ENCODE peak calls at places on chromosomes 16 and 17, in four cellular contexts. One of them, this sample, is unnamed.

GRCh38 chr16:57764341-57765159 is 29.0 kb downstream of the KATNB1 start:
- DNase-seq in stimulated activated CD4-positive, alpha-beta T cell treated with anti-CD3 and anti-CD28 coated beads, Interleukin-15, amount 100 ng/mL, for 1 hour: no peak
- DNase-seq in RCC 7860: peak
- DNase-seq in stimulated activated CD8-positive, alpha-beta memory T cell treated with anti-CD3 and anti-CD28 coated beads, Interleukin-7, amount 100 ng/mL, for 4 hours: no peak
- DNase-seq in this sample: no peak

GRCh38 chr16:3874794-3875692 is 5.5 kb downstream of the CREBBP start:
- DNase-seq in RCC 7860: no peak
- DNase-seq in stimulated activated CD8-positive, alpha-beta memory T cell treated with anti-CD3 and anti-CD28 coated beads, Interleukin-7, amount 100 ng/mL, for 4 hours: no peak
- DNase-seq in stimulated activated CD4-positive, alpha-beta T cell treated with anti-CD3 and anti-CD28 coated beads, Interleukin-15, amount 100 ng/mL, for 1 hour: no peak
- DNase-seq in this sample: no peak

GRCh38 chr17:68148936-68149335 is 98.9 kb upstream of the AMZ2 start:
- DNase-seq in stimulated activated CD4-positive, alpha-beta T cell treated with anti-CD3 and anti-CD28 coated beads, Interleukin-15, amount 100 ng/mL, for 1 hour: no peak
- DNase-seq in RCC 7860: no peak
- DNase-seq in stimulated activated CD8-positive, alpha-beta memory T cell treated with anti-CD3 and anti-CD28 coated beads, Interleukin-7, amount 100 ng/mL, for 4 hours: no peak
- DNase-seq in this sample: no peak

GRCh38 chr16:4667203-4667983 is 26.0 kb upstream of the NUDT16L1 start:
- DNase-seq in RCC 7860: no peak
- DNase-seq in stimulated activated CD8-positive, alpha-beta memory T cell treated with anti-CD3 and anti-CD28 coated beads, Interleukin-7, amount 100 ng/mL, for 4 hours: no peak
- DNase-seq in stimulated activated CD4-positive, alpha-beta T cell treated with anti-CD3 and anti-CD28 coated beads, Interleukin-15, amount 100 ng/mL, for 1 hour: no peak
- DNase-seq in this sample: no peak

GRCh38 chr17:82963104-82963950 is 116.1 kb upstream of the METRNL start:
- DNase-seq in stimulated activated CD4-positive, alpha-beta T cell treated with anti-CD3 and anti-CD28 coated beads, Interleukin-15, amount 100 ng/mL, for 1 hour: no peak
- DNase-seq in stimulated activated CD8-positive, alpha-beta memory T cell treated with anti-CD3 and anti-CD28 coated beads, Interleukin-7, amount 100 ng/mL, for 4 hours: no peak
- DNase-seq in RCC 7860: no peak
- DNase-seq in this sample: no peak

GRCh38 chr17:6796887-6797490 is 21.0 kb downstream of the FBXO39 start:
- DNase-seq in RCC 7860: peak
- DNase-seq in stimulated activated CD4-positive, alpha-beta T cell treated with anti-CD3 and anti-CD28 coated beads, Interleukin-15, amount 100 ng/mL, for 1 hour: no peak
- DNase-seq in stimulated activated CD8-positive, alpha-beta memory T cell treated with anti-CD3 and anti-CD28 coated beads, Interleukin-7, amount 100 ng/mL, for 4 hours: no peak
- DNase-seq in this sample: no peak

GRCh38 chr17:7296189-7296861 is 1.9 kb upstream of the YBX2 start:
- DNase-seq in stimulated activated CD8-positive, alpha-beta memory T cell treated with anti-CD3 and anti-CD28 coated beads, Interleukin-7, amount 100 ng/mL, for 4 hours: no peak
- DNase-seq in stimulated activated CD4-positive, alpha-beta T cell treated with anti-CD3 and anti-CD28 coated beads, Interleukin-15, amount 100 ng/mL, for 1 hour: no peak
- DNase-seq in RCC 7860: peak
- DNase-seq in this sample: peak

GRCh38 chr17:77581480-77581879 is 377.0 kb upstream of the TNRC6C start:
- DNase-seq in RCC 7860: no peak
- DNase-seq in stimulated activated CD4-positive, alpha-beta T cell treated with anti-CD3 and anti-CD28 coated beads, Interleukin-15, amount 100 ng/mL, for 1 hour: no peak
- DNase-seq in stimulated activated CD8-positive, alpha-beta memory T cell treated with anti-CD3 and anti-CD28 coated beads, Interleukin-7, amount 100 ng/mL, for 4 hours: no peak
- DNase-seq in this sample: no peak

GRCh38 chr17:22300731-22301352 is 608.5 kb downstream of the KCNJ18 start:
- DNase-seq in stimulated activated CD4-positive, alpha-beta T cell treated with anti-CD3 and anti-CD28 coated beads, Interleukin-15, amount 100 ng/mL, for 1 hour: no peak
- DNase-seq in stimulated activated CD8-positive, alpha-beta memory T cell treated with anti-CD3 and anti-CD28 coated beads, Interleukin-7, amount 100 ng/mL, for 4 hours: no peak
- DNase-seq in RCC 7860: no peak
- DNase-seq in this sample: no peak

GRCh38 chr16:4699030-4699556 is 5.7 kb downstream of the NUDT16L1 start:
- DNase-seq in stimulated activated CD8-positive, alpha-beta memory T cell treated with anti-CD3 and anti-CD28 coated beads, Interleukin-7, amount 100 ng/mL, for 4 hours: no peak
- DNase-seq in RCC 7860: no peak
- DNase-seq in stimulated activated CD4-positive, alpha-beta T cell treated with anti-CD3 and anti-CD28 coated beads, Interleukin-15, amount 100 ng/mL, for 1 hour: no peak
- DNase-seq in this sample: no peak

GRCh38 chr17:9484789-9485188 is 90.8 kb downstream of the STX8 start:
- DNase-seq in RCC 7860: peak
- DNase-seq in stimulated activated CD4-positive, alpha-beta T cell treated with anti-CD3 and anti-CD28 coated beads, Interleukin-15, amount 100 ng/mL, for 1 hour: no peak
- DNase-seq in stimulated activated CD8-positive, alpha-beta memory T cell treated with anti-CD3 and anti-CD28 coated beads, Interleukin-7, amount 100 ng/mL, for 4 hours: no peak
- DNase-seq in this sample: no peak

GRCh38 chr17:42287305-42288077 is 807 bp upstream of the STAT5A start:
- DNase-seq in stimulated activated CD8-positive, alpha-beta memory T cell treated with anti-CD3 and anti-CD28 coated beads, Interleukin-7, amount 100 ng/mL, for 4 hours: peak
- DNase-seq in RCC 7860: no peak
- DNase-seq in stimulated activated CD4-positive, alpha-beta T cell treated with anti-CD3 and anti-CD28 coated beads, Interleukin-15, amount 100 ng/mL, for 1 hour: no peak
- DNase-seq in this sample: no peak

GRCh38 chr16:71357681-71358080 is 842 bp upstream of the CALB2 start:
- DNase-seq in stimulated activated CD8-positive, alpha-beta memory T cell treated with anti-CD3 and anti-CD28 coated beads, Interleukin-7, amount 100 ng/mL, for 4 hours: no peak
- DNase-seq in stimulated activated CD4-positive, alpha-beta T cell treated with anti-CD3 and anti-CD28 coated beads, Interleukin-15, amount 100 ng/mL, for 1 hour: no peak
- DNase-seq in RCC 7860: no peak
- DNase-seq in this sample: no peak

GRCh38 chr16:81834868-81835267 is 55.8 kb downstream of the PLCG2 start:
- DNase-seq in stimulated activated CD8-positive, alpha-beta memory T cell treated with anti-CD3 and anti-CD28 coated beads, Interleukin-7, amount 100 ng/mL, for 4 hours: no peak
- DNase-seq in stimulated activated CD4-positive, alpha-beta T cell treated with anti-CD3 and anti-CD28 coated beads, Interleukin-15, amount 100 ng/mL, for 1 hour: no peak
- DNase-seq in RCC 7860: no peak
- DNase-seq in this sample: no peak

GRCh38 chr17:42917236-42917603 is 16.6 kb downstream of the G6PC1 start:
- DNase-seq in stimulated activated CD4-positive, alpha-beta T cell treated with anti-CD3 and anti-CD28 coated beads, Interleukin-15, amount 100 ng/mL, for 1 hour: no peak
- DNase-seq in RCC 7860: no peak
- DNase-seq in stimulated activated CD8-positive, alpha-beta memory T cell treated with anti-CD3 and anti-CD28 coated beads, Interleukin-7, amount 100 ng/mL, for 4 hours: no peak
- DNase-seq in this sample: no peak

GRCh38 chr16:12231666-12232065 is 255.1 kb downstream of the SNX29 start:
- DNase-seq in stimulated activated CD4-positive, alpha-beta T cell treated with anti-CD3 and anti-CD28 coated beads, Interleukin-15, amount 100 ng/mL, for 1 hour: no peak
- DNase-seq in stimulated activated CD8-positive, alpha-beta memory T cell treated with anti-CD3 and anti-CD28 coated beads, Interleukin-7, amount 100 ng/mL, for 4 hours: no peak
- DNase-seq in RCC 7860: no peak
- DNase-seq in this sample: no peak

GRCh38 chr16:10172848-10173655 is 9.2 kb downstream of the GRIN2A start:
- DNase-seq in RCC 7860: peak
- DNase-seq in stimulated activated CD4-positive, alpha-beta T cell treated with anti-CD3 and anti-CD28 coated beads, Interleukin-15, amount 100 ng/mL, for 1 hour: no peak
- DNase-seq in stimulated activated CD8-positive, alpha-beta memory T cell treated with anti-CD3 and anti-CD28 coated beads, Interleukin-7, amount 100 ng/mL, for 4 hours: no peak
- DNase-seq in this sample: no peak

GRCh38 chr17:56175299-56175935 is 22.1 kb downstream of the ANKFN1 start:
- DNase-seq in RCC 7860: no peak
- DNase-seq in stimulated activated CD4-positive, alpha-beta T cell treated with anti-CD3 and anti-CD28 coated beads, Interleukin-15, amount 100 ng/mL, for 1 hour: no peak
- DNase-seq in stimulated activated CD8-positive, alpha-beta memory T cell treated with anti-CD3 and anti-CD28 coated beads, Interleukin-7, amount 100 ng/mL, for 4 hours: no peak
- DNase-seq in this sample: no peak

GRCh38 chr16:71406316-71406715 is 35.5 kb downstream of the TLE7 start:
- DNase-seq in stimulated activated CD8-positive, alpha-beta memory T cell treated with anti-CD3 and anti-CD28 coated beads, Interleukin-7, amount 100 ng/mL, for 4 hours: no peak
- DNase-seq in RCC 7860: no peak
- DNase-seq in stimulated activated CD4-positive, alpha-beta T cell treated with anti-CD3 and anti-CD28 coated beads, Interleukin-15, amount 100 ng/mL, for 1 hour: no peak
- DNase-seq in this sample: no peak

GRCh38 chr17:44360826-44361225 is 2.8 kb downstream of the FAM171A2 start:
- DNase-seq in RCC 7860: no peak
- DNase-seq in stimulated activated CD4-positive, alpha-beta T cell treated with anti-CD3 and anti-CD28 coated beads, Interleukin-15, amount 100 ng/mL, for 1 hour: no peak
- DNase-seq in stimulated activated CD8-positive, alpha-beta memory T cell treated with anti-CD3 and anti-CD28 coated beads, Interleukin-7, amount 100 ng/mL, for 4 hours: no peak
- DNase-seq in this sample: no peak

GRCh38 chr17:49241763-49242312 is 11.3 kb upstream of the PHOSPHO1 start:
- DNase-seq in RCC 7860: no peak
- DNase-seq in stimulated activated CD8-positive, alpha-beta memory T cell treated with anti-CD3 and anti-CD28 coated beads, Interleukin-7, amount 100 ng/mL, for 4 hours: no peak
- DNase-seq in stimulated activated CD4-positive, alpha-beta T cell treated with anti-CD3 and anti-CD28 coated beads, Interleukin-15, amount 100 ng/mL, for 1 hour: no peak
- DNase-seq in this sample: no peak

GRCh38 chr16:86261379-86261778 is 248.9 kb upstream of the FOXF1 start:
- DNase-seq in RCC 7860: no peak
- DNase-seq in stimulated activated CD4-positive, alpha-beta T cell treated with anti-CD3 and anti-CD28 coated beads, Interleukin-15, amount 100 ng/mL, for 1 hour: no peak
- DNase-seq in stimulated activated CD8-positive, alpha-beta memory T cell treated with anti-CD3 and anti-CD28 coated beads, Interleukin-7, amount 100 ng/mL, for 4 hours: no peak
- DNase-seq in this sample: no peak

GRCh38 chr17:50926523-50926922 is 60.4 kb upstream of the TOB1 start:
- DNase-seq in stimulated activated CD4-positive, alpha-beta T cell treated with anti-CD3 and anti-CD28 coated beads, Interleukin-15, amount 100 ng/mL, for 1 hour: no peak
- DNase-seq in RCC 7860: no peak
- DNase-seq in stimulated activated CD8-positive, alpha-beta memory T cell treated with anti-CD3 and anti-CD28 coated beads, Interleukin-7, amount 100 ng/mL, for 4 hours: no peak
- DNase-seq in this sample: no peak

GRCh38 chr17:38749222-38750043 is 1.3 kb upstream of the PCGF2 start:
- DNase-seq in RCC 7860: peak
- DNase-seq in stimulated activated CD4-positive, alpha-beta T cell treated with anti-CD3 and anti-CD28 coated beads, Interleukin-15, amount 100 ng/mL, for 1 hour: no peak
- DNase-seq in stimulated activated CD8-positive, alpha-beta memory T cell treated with anti-CD3 and anti-CD28 coated beads, Interleukin-7, amount 100 ng/mL, for 4 hours: no peak
- DNase-seq in this sample: no peak

GRCh38 chr16:87636741-87637140 is 34.4 kb downstream of the JPH3 start:
- DNase-seq in stimulated activated CD8-positive, alpha-beta memory T cell treated with anti-CD3 and anti-CD28 coated beads, Interleukin-7, amount 100 ng/mL, for 4 hours: no peak
- DNase-seq in stimulated activated CD4-positive, alpha-beta T cell treated with anti-CD3 and anti-CD28 coated beads, Interleukin-15, amount 100 ng/mL, for 1 hour: no peak
- DNase-seq in RCC 7860: no peak
- DNase-seq in this sample: no peak

GRCh38 chr16:64773184-64773583 is 348.7 kb downstream of the CDH11 start:
- DNase-seq in stimulated activated CD4-positive, alpha-beta T cell treated with anti-CD3 and anti-CD28 coated beads, Interleukin-15, amount 100 ng/mL, for 1 hour: no peak
- DNase-seq in stimulated activated CD8-positive, alpha-beta memory T cell treated with anti-CD3 and anti-CD28 coated beads, Interleukin-7, amount 100 ng/mL, for 4 hours: no peak
- DNase-seq in RCC 7860: no peak
- DNase-seq in this sample: no peak

GRCh38 chr16:1301562-1301961 is 7.9 kb upstream of the UBE2I start:
- DNase-seq in stimulated activated CD4-positive, alpha-beta T cell treated with anti-CD3 and anti-CD28 coated beads, Interleukin-15, amount 100 ng/mL, for 1 hour: no peak
- DNase-seq in RCC 7860: no peak
- DNase-seq in stimulated activated CD8-positive, alpha-beta memory T cell treated with anti-CD3 and anti-CD28 coated beads, Interleukin-7, amount 100 ng/mL, for 4 hours: no peak
- DNase-seq in this sample: no peak

GRCh38 chr16:85900031-85900792 is 1.2 kb downstream of the IRF8 start:
- DNase-seq in RCC 7860: no peak
- DNase-seq in stimulated activated CD4-positive, alpha-beta T cell treated with anti-CD3 and anti-CD28 coated beads, Interleukin-15, amount 100 ng/mL, for 1 hour: no peak
- DNase-seq in stimulated activated CD8-positive, alpha-beta memory T cell treated with anti-CD3 and anti-CD28 coated beads, Interleukin-7, amount 100 ng/mL, for 4 hours: no peak
- DNase-seq in this sample: no peak

This sample was measured in GOT3.